ENCODE peak calls at places on chromosomes 6 and 20, in eight cellular contexts. One of them, this sample, is unnamed.

GRCh38 chr20:49846206-49846807 is 33.7 kb downstream of the SLC9A8 start:
- DNase-seq in NT2/D1: peak
- DNase-seq in GM13977: peak
- DNase-seq in GM13976: peak
- DNase-seq in activated naive CD8-positive, alpha-beta T cell treated with anti-CD3 and anti-CD28 coated beads for 36 hours: peak
- DNase-seq in hippocampal formation: peak
- DNase-seq in mucosa of gallbladder: peak
- DNase-seq in astrocyte: no peak
- DNase-seq in this sample: peak

GRCh38 chr6:15462717-15463525 is 199.9 kb downstream of the DTNBP1 start:
- DNase-seq in activated naive CD8-positive, alpha-beta T cell treated with anti-CD3 and anti-CD28 coated beads for 36 hours: no peak
- DNase-seq in mucosa of gallbladder: no peak
- DNase-seq in astrocyte: peak
- DNase-seq in GM13976: no peak
- DNase-seq in hippocampal formation: no peak
- DNase-seq in GM13977: no peak
- DNase-seq in NT2/D1: no peak
- DNase-seq in this sample: no peak

GRCh38 chr6:133893324-133893692 is 4.4 kb downstream of the TCF21 start:
- DNase-seq in hippocampal formation: no peak
- DNase-seq in GM13976: no peak
- DNase-seq in mucosa of gallbladder: no peak
- DNase-seq in astrocyte: no peak
- DNase-seq in NT2/D1: no peak
- DNase-seq in activated naive CD8-positive, alpha-beta T cell treated with anti-CD3 and anti-CD28 coated beads for 36 hours: no peak
- DNase-seq in GM13977: peak
- DNase-seq in this sample: no peak

GRCh38 chr20:31693987-31694661 is 28.5 kb downstream of the BCL2L1 start:
- DNase-seq in NT2/D1: no peak
- DNase-seq in activated naive CD8-positive, alpha-beta T cell treated with anti-CD3 and anti-CD28 coated beads for 36 hours: no peak
- DNase-seq in GM13977: no peak
- DNase-seq in GM13976: no peak
- DNase-seq in hippocampal formation: no peak
- DNase-seq in astrocyte: no peak
- DNase-seq in mucosa of gallbladder: no peak
- DNase-seq in this sample: no peak

GRCh38 chr20:38167851-38168760 is 3.0 kb upstream of the TGM2 start:
- DNase-seq in astrocyte: peak
- DNase-seq in activated naive CD8-positive, alpha-beta T cell treated with anti-CD3 and anti-CD28 coated beads for 36 hours: no peak
- DNase-seq in mucosa of gallbladder: peak
- DNase-seq in hippocampal formation: no peak
- DNase-seq in GM13976: no peak
- DNase-seq in GM13977: no peak
- DNase-seq in NT2/D1: no peak
- DNase-seq in this sample: peak

GRCh38 chr20:35604444-35604750 is 11.2 kb upstream of the SPAG4 start:
- DNase-seq in GM13976: no peak
- DNase-seq in hippocampal formation: no peak
- DNase-seq in NT2/D1: no peak
- DNase-seq in activated naive CD8-positive, alpha-beta T cell treated with anti-CD3 and anti-CD28 coated beads for 36 hours: no peak
- DNase-seq in mucosa of gallbladder: no peak
- DNase-seq in GM13977: peak
- DNase-seq in astrocyte: no peak
- DNase-seq in this sample: no peak

GRCh38 chr20:10670521-10671220 is 3.1 kb downstream of the JAG1 start:
- DNase-seq in hippocampal formation: no peak
- DNase-seq in GM13977: peak
- DNase-seq in GM13976: peak
- DNase-seq in NT2/D1: no peak
- DNase-seq in astrocyte: no peak
- DNase-seq in activated naive CD8-positive, alpha-beta T cell treated with anti-CD3 and anti-CD28 coated beads for 36 hours: no peak
- DNase-seq in mucosa of gallbladder: no peak
- DNase-seq in this sample: no peak

GRCh38 chr20:59598625-59599310 is 5.6 kb upstream of the PHACTR3 start:
- DNase-seq in activated naive CD8-positive, alpha-beta T cell treated with anti-CD3 and anti-CD28 coated beads for 36 hours: peak
- DNase-seq in NT2/D1: peak
- DNase-seq in mucosa of gallbladder: peak
- DNase-seq in hippocampal formation: peak
- DNase-seq in astrocyte: no peak
- DNase-seq in GM13976: peak
- DNase-seq in GM13977: peak
- DNase-seq in this sample: no peak

GRCh38 chr20:63484236-63484635 is 11.8 kb upstream of the KCNQ2 start:
- DNase-seq in mucosa of gallbladder: no peak
- DNase-seq in GM13977: no peak
- DNase-seq in GM13976: no peak
- DNase-seq in astrocyte: no peak
- DNase-seq in NT2/D1: no peak
- DNase-seq in activated naive CD8-positive, alpha-beta T cell treated with anti-CD3 and anti-CD28 coated beads for 36 hours: no peak
- DNase-seq in hippocampal formation: no peak
- DNase-seq in this sample: no peak

This sample was measured in hepatic stellate cell.